ENCODE peak calls at places on chromosomes 11 and 22, in five cellular contexts. One of them, this sample, is unnamed.

GRCh38 chr11:18384157-18384641 is 10.2 kb upstream of the LDHA start:
- DNase-seq in stimulated activated CD4-positive, alpha-beta T cell treated with anti-CD3 and anti-CD28 coated beads, Interleukin-1b, Interleukin-23, amount 100 ng/mL, for 1 hour: no peak
- DNase-seq in activated gamma-delta T cell treated with anti-CD3 and anti-CD28 coated beads, Interleukin-2, amount 50 U/mL, for 16 hours: no peak
- DNase-seq in activated T-cell treated with anti-CD3 and anti-CD28 coated beads, Interleukin-2, amount 50 U/mL, for 72 hours: no peak
- DNase-seq in SHP77: no peak
- DNase-seq in this sample: peak

GRCh38 chr11:69524991-69525411 is 43.5 kb downstream of the LINC01488 start:
- DNase-seq in activated T-cell treated with anti-CD3 and anti-CD28 coated beads, Interleukin-2, amount 50 U/mL, for 72 hours: no peak
- DNase-seq in SHP77: no peak
- DNase-seq in stimulated activated CD4-positive, alpha-beta T cell treated with anti-CD3 and anti-CD28 coated beads, Interleukin-1b, Interleukin-23, amount 100 ng/mL, for 1 hour: no peak
- DNase-seq in activated gamma-delta T cell treated with anti-CD3 and anti-CD28 coated beads, Interleukin-2, amount 50 U/mL, for 16 hours: no peak
- DNase-seq in this sample: no peak

GRCh38 chr11:111450480-111451320 is 61.5 kb downstream of the BTG4 start:
- DNase-seq in SHP77: no peak
- DNase-seq in activated gamma-delta T cell treated with anti-CD3 and anti-CD28 coated beads, Interleukin-2, amount 50 U/mL, for 16 hours: no peak
- DNase-seq in stimulated activated CD4-positive, alpha-beta T cell treated with anti-CD3 and anti-CD28 coated beads, Interleukin-1b, Interleukin-23, amount 100 ng/mL, for 1 hour: no peak
- DNase-seq in activated T-cell treated with anti-CD3 and anti-CD28 coated beads, Interleukin-2, amount 50 U/mL, for 72 hours: no peak
- DNase-seq in this sample: no peak

GRCh38 chr11:29159552-29160465 is 857.0 kb downstream of the KCNA4 start:
- DNase-seq in SHP77: peak
- DNase-seq in stimulated activated CD4-positive, alpha-beta T cell treated with anti-CD3 and anti-CD28 coated beads, Interleukin-1b, Interleukin-23, amount 100 ng/mL, for 1 hour: no peak
- DNase-seq in activated T-cell treated with anti-CD3 and anti-CD28 coated beads, Interleukin-2, amount 50 U/mL, for 72 hours: peak
- DNase-seq in activated gamma-delta T cell treated with anti-CD3 and anti-CD28 coated beads, Interleukin-2, amount 50 U/mL, for 16 hours: no peak
- DNase-seq in this sample: peak

GRCh38 chr11:134905513-134905912 is 493.5 kb upstream of the B3GAT1 start:
- DNase-seq in activated gamma-delta T cell treated with anti-CD3 and anti-CD28 coated beads, Interleukin-2, amount 50 U/mL, for 16 hours: no peak
- DNase-seq in SHP77: no peak
- DNase-seq in stimulated activated CD4-positive, alpha-beta T cell treated with anti-CD3 and anti-CD28 coated beads, Interleukin-1b, Interleukin-23, amount 100 ng/mL, for 1 hour: no peak
- DNase-seq in activated T-cell treated with anti-CD3 and anti-CD28 coated beads, Interleukin-2, amount 50 U/mL, for 72 hours: no peak
- DNase-seq in this sample: no peak

GRCh38 chr11:118290923-118291322 is 13.6 kb upstream of the CD3E start:
- DNase-seq in stimulated activated CD4-positive, alpha-beta T cell treated with anti-CD3 and anti-CD28 coated beads, Interleukin-1b, Interleukin-23, amount 100 ng/mL, for 1 hour: no peak
- DNase-seq in activated gamma-delta T cell treated with anti-CD3 and anti-CD28 coated beads, Interleukin-2, amount 50 U/mL, for 16 hours: peak
- DNase-seq in activated T-cell treated with anti-CD3 and anti-CD28 coated beads, Interleukin-2, amount 50 U/mL, for 72 hours: peak
- DNase-seq in SHP77: no peak
- DNase-seq in this sample: peak

GRCh38 chr22:26592368-26593015 is 2.6 kb upstream of the TPST2 start:
- DNase-seq in SHP77: no peak
- DNase-seq in activated T-cell treated with anti-CD3 and anti-CD28 coated beads, Interleukin-2, amount 50 U/mL, for 72 hours: peak
- DNase-seq in stimulated activated CD4-positive, alpha-beta T cell treated with anti-CD3 and anti-CD28 coated beads, Interleukin-1b, Interleukin-23, amount 100 ng/mL, for 1 hour: no peak
- DNase-seq in activated gamma-delta T cell treated with anti-CD3 and anti-CD28 coated beads, Interleukin-2, amount 50 U/mL, for 16 hours: peak
- DNase-seq in this sample: no peak

GRCh38 chr22:38513063-38513462 is 7.0 kb upstream of the DDX17 start:
- DNase-seq in activated gamma-delta T cell treated with anti-CD3 and anti-CD28 coated beads, Interleukin-2, amount 50 U/mL, for 16 hours: peak
- DNase-seq in stimulated activated CD4-positive, alpha-beta T cell treated with anti-CD3 and anti-CD28 coated beads, Interleukin-1b, Interleukin-23, amount 100 ng/mL, for 1 hour: no peak
- DNase-seq in SHP77: peak
- DNase-seq in activated T-cell treated with anti-CD3 and anti-CD28 coated beads, Interleukin-2, amount 50 U/mL, for 72 hours: peak
- DNase-seq in this sample: peak

GRCh38 chr22:19745155-19746133 is 15.1 kb upstream of the TBX1 start:
- DNase-seq in SHP77: peak
- DNase-seq in stimulated activated CD4-positive, alpha-beta T cell treated with anti-CD3 and anti-CD28 coated beads, Interleukin-1b, Interleukin-23, amount 100 ng/mL, for 1 hour: no peak
- DNase-seq in activated T-cell treated with anti-CD3 and anti-CD28 coated beads, Interleukin-2, amount 50 U/mL, for 72 hours: no peak
- DNase-seq in activated gamma-delta T cell treated with anti-CD3 and anti-CD28 coated beads, Interleukin-2, amount 50 U/mL, for 16 hours: no peak
- DNase-seq in this sample: no peak

GRCh38 chr11:74070713-74071506 is 62.0 kb upstream of the UCP3 start:
- DNase-seq in SHP77: no peak
- DNase-seq in activated gamma-delta T cell treated with anti-CD3 and anti-CD28 coated beads, Interleukin-2, amount 50 U/mL, for 16 hours: no peak
- DNase-seq in stimulated activated CD4-positive, alpha-beta T cell treated with anti-CD3 and anti-CD28 coated beads, Interleukin-1b, Interleukin-23, amount 100 ng/mL, for 1 hour: no peak
- DNase-seq in activated T-cell treated with anti-CD3 and anti-CD28 coated beads, Interleukin-2, amount 50 U/mL, for 72 hours: no peak
- DNase-seq in this sample: no peak

GRCh38 chr22:40043086-40043485 is 48.3 kb downstream of the FAM83F start:
- DNase-seq in activated T-cell treated with anti-CD3 and anti-CD28 coated beads, Interleukin-2, amount 50 U/mL, for 72 hours: no peak
- DNase-seq in stimulated activated CD4-positive, alpha-beta T cell treated with anti-CD3 and anti-CD28 coated beads, Interleukin-1b, Interleukin-23, amount 100 ng/mL, for 1 hour: no peak
- DNase-seq in SHP77: no peak
- DNase-seq in activated gamma-delta T cell treated with anti-CD3 and anti-CD28 coated beads, Interleukin-2, amount 50 U/mL, for 16 hours: no peak
- DNase-seq in this sample: no peak

GRCh38 chr11:108286369-108286768 is 63.5 kb downstream of the ATM start:
- DNase-seq in activated gamma-delta T cell treated with anti-CD3 and anti-CD28 coated beads, Interleukin-2, amount 50 U/mL, for 16 hours: no peak
- DNase-seq in stimulated activated CD4-positive, alpha-beta T cell treated with anti-CD3 and anti-CD28 coated beads, Interleukin-1b, Interleukin-23, amount 100 ng/mL, for 1 hour: no peak
- DNase-seq in SHP77: no peak
- DNase-seq in activated T-cell treated with anti-CD3 and anti-CD28 coated beads, Interleukin-2, amount 50 U/mL, for 72 hours: no peak
- DNase-seq in this sample: no peak

GRCh38 chr11:57200937-57201336 is 19.2 kb downstream of the LRRC55 start:
- DNase-seq in SHP77: no peak
- DNase-seq in activated gamma-delta T cell treated with anti-CD3 and anti-CD28 coated beads, Interleukin-2, amount 50 U/mL, for 16 hours: no peak
- DNase-seq in activated T-cell treated with anti-CD3 and anti-CD28 coated beads, Interleukin-2, amount 50 U/mL, for 72 hours: no peak
- DNase-seq in stimulated activated CD4-positive, alpha-beta T cell treated with anti-CD3 and anti-CD28 coated beads, Interleukin-1b, Interleukin-23, amount 100 ng/mL, for 1 hour: no peak
- DNase-seq in this sample: no peak

GRCh38 chr22:32584650-32585049 is 110.0 kb downstream of the FBXO7 start:
- DNase-seq in activated gamma-delta T cell treated with anti-CD3 and anti-CD28 coated beads, Interleukin-2, amount 50 U/mL, for 16 hours: no peak
- DNase-seq in activated T-cell treated with anti-CD3 and anti-CD28 coated beads, Interleukin-2, amount 50 U/mL, for 72 hours: no peak
- DNase-seq in stimulated activated CD4-positive, alpha-beta T cell treated with anti-CD3 and anti-CD28 coated beads, Interleukin-1b, Interleukin-23, amount 100 ng/mL, for 1 hour: no peak
- DNase-seq in SHP77: no peak
- DNase-seq in this sample: no peak

GRCh38 chr11:111308140-111308539 is 9.8 kb downstream of the POU2AF3 start:
- DNase-seq in activated T-cell treated with anti-CD3 and anti-CD28 coated beads, Interleukin-2, amount 50 U/mL, for 72 hours: no peak
- DNase-seq in activated gamma-delta T cell treated with anti-CD3 and anti-CD28 coated beads, Interleukin-2, amount 50 U/mL, for 16 hours: no peak
- DNase-seq in stimulated activated CD4-positive, alpha-beta T cell treated with anti-CD3 and anti-CD28 coated beads, Interleukin-1b, Interleukin-23, amount 100 ng/mL, for 1 hour: no peak
- DNase-seq in SHP77: peak
- DNase-seq in this sample: no peak

GRCh38 chr11:28464252-28464867 is 356.2 kb downstream of the METTL15 start:
- DNase-seq in SHP77: no peak
- DNase-seq in activated T-cell treated with anti-CD3 and anti-CD28 coated beads, Interleukin-2, amount 50 U/mL, for 72 hours: no peak
- DNase-seq in stimulated activated CD4-positive, alpha-beta T cell treated with anti-CD3 and anti-CD28 coated beads, Interleukin-1b, Interleukin-23, amount 100 ng/mL, for 1 hour: no peak
- DNase-seq in activated gamma-delta T cell treated with anti-CD3 and anti-CD28 coated beads, Interleukin-2, amount 50 U/mL, for 16 hours: no peak
- DNase-seq in this sample: no peak

GRCh38 chr11:109423860-109424190 is 1.8 kb downstream of the C11orf87 start:
- DNase-seq in activated gamma-delta T cell treated with anti-CD3 and anti-CD28 coated beads, Interleukin-2, amount 50 U/mL, for 16 hours: no peak
- DNase-seq in activated T-cell treated with anti-CD3 and anti-CD28 coated beads, Interleukin-2, amount 50 U/mL, for 72 hours: no peak
- DNase-seq in SHP77: no peak
- DNase-seq in stimulated activated CD4-positive, alpha-beta T cell treated with anti-CD3 and anti-CD28 coated beads, Interleukin-1b, Interleukin-23, amount 100 ng/mL, for 1 hour: no peak
- DNase-seq in this sample: no peak

GRCh38 chr11:36164522-36165250 is 124.5 kb downstream of the COMMD9 start:
- DNase-seq in stimulated activated CD4-positive, alpha-beta T cell treated with anti-CD3 and anti-CD28 coated beads, Interleukin-1b, Interleukin-23, amount 100 ng/mL, for 1 hour: no peak
- DNase-seq in activated gamma-delta T cell treated with anti-CD3 and anti-CD28 coated beads, Interleukin-2, amount 50 U/mL, for 16 hours: no peak
- DNase-seq in SHP77: no peak
- DNase-seq in activated T-cell treated with anti-CD3 and anti-CD28 coated beads, Interleukin-2, amount 50 U/mL, for 72 hours: no peak
- DNase-seq in this sample: no peak

GRCh38 chr11:120183701-120184141 is 27.1 kb upstream of the OAF start:
- DNase-seq in activated T-cell treated with anti-CD3 and anti-CD28 coated beads, Interleukin-2, amount 50 U/mL, for 72 hours: no peak
- DNase-seq in stimulated activated CD4-positive, alpha-beta T cell treated with anti-CD3 and anti-CD28 coated beads, Interleukin-1b, Interleukin-23, amount 100 ng/mL, for 1 hour: no peak
- DNase-seq in SHP77: no peak
- DNase-seq in activated gamma-delta T cell treated with anti-CD3 and anti-CD28 coated beads, Interleukin-2, amount 50 U/mL, for 16 hours: no peak
- DNase-seq in this sample: no peak

GRCh38 chr11:19281041-19281440 is 40.3 kb upstream of the E2F8 start:
- DNase-seq in activated T-cell treated with anti-CD3 and anti-CD28 coated beads, Interleukin-2, amount 50 U/mL, for 72 hours: no peak
- DNase-seq in SHP77: no peak
- DNase-seq in activated gamma-delta T cell treated with anti-CD3 and anti-CD28 coated beads, Interleukin-2, amount 50 U/mL, for 16 hours: no peak
- DNase-seq in stimulated activated CD4-positive, alpha-beta T cell treated with anti-CD3 and anti-CD28 coated beads, Interleukin-1b, Interleukin-23, amount 100 ng/mL, for 1 hour: no peak
- DNase-seq in this sample: no peak

GRCh38 chr11:1573847-1574255 is 1.8 kb upstream of the DUSP8 start:
- DNase-seq in stimulated activated CD4-positive, alpha-beta T cell treated with anti-CD3 and anti-CD28 coated beads, Interleukin-1b, Interleukin-23, amount 100 ng/mL, for 1 hour: no peak
- DNase-seq in SHP77: no peak
- DNase-seq in activated gamma-delta T cell treated with anti-CD3 and anti-CD28 coated beads, Interleukin-2, amount 50 U/mL, for 16 hours: no peak
- DNase-seq in activated T-cell treated with anti-CD3 and anti-CD28 coated beads, Interleukin-2, amount 50 U/mL, for 72 hours: no peak
- DNase-seq in this sample: no peak

GRCh38 chr11:131889760-131890620 is 519.6 kb downstream of the NTM start:
- DNase-seq in activated gamma-delta T cell treated with anti-CD3 and anti-CD28 coated beads, Interleukin-2, amount 50 U/mL, for 16 hours: no peak
- DNase-seq in stimulated activated CD4-positive, alpha-beta T cell treated with anti-CD3 and anti-CD28 coated beads, Interleukin-1b, Interleukin-23, amount 100 ng/mL, for 1 hour: no peak
- DNase-seq in SHP77: no peak
- DNase-seq in activated T-cell treated with anti-CD3 and anti-CD28 coated beads, Interleukin-2, amount 50 U/mL, for 72 hours: no peak
- DNase-seq in this sample: peak

GRCh38 chr22:26168199-26168915 is 905 bp upstream of the SEZ6L start:
- DNase-seq in activated gamma-delta T cell treated with anti-CD3 and anti-CD28 coated beads, Interleukin-2, amount 50 U/mL, for 16 hours: no peak
- DNase-seq in SHP77: peak
- DNase-seq in stimulated activated CD4-positive, alpha-beta T cell treated with anti-CD3 and anti-CD28 coated beads, Interleukin-1b, Interleukin-23, amount 100 ng/mL, for 1 hour: no peak
- DNase-seq in activated T-cell treated with anti-CD3 and anti-CD28 coated beads, Interleukin-2, amount 50 U/mL, for 72 hours: no peak
- DNase-seq in this sample: no peak

GRCh38 chr11:99422581-99423434 is 402.1 kb downstream of the CNTN5 start:
- DNase-seq in stimulated activated CD4-positive, alpha-beta T cell treated with anti-CD3 and anti-CD28 coated beads, Interleukin-1b, Interleukin-23, amount 100 ng/mL, for 1 hour: no peak
- DNase-seq in activated gamma-delta T cell treated with anti-CD3 and anti-CD28 coated beads, Interleukin-2, amount 50 U/mL, for 16 hours: no peak
- DNase-seq in activated T-cell treated with anti-CD3 and anti-CD28 coated beads, Interleukin-2, amount 50 U/mL, for 72 hours: no peak
- DNase-seq in SHP77: no peak
- DNase-seq in this sample: no peak

GRCh38 chr22:20466659-20467379 is 28.8 kb downstream of the KLHL22 start:
- DNase-seq in activated T-cell treated with anti-CD3 and anti-CD28 coated beads, Interleukin-2, amount 50 U/mL, for 72 hours: no peak
- DNase-seq in SHP77: no peak
- DNase-seq in activated gamma-delta T cell treated with anti-CD3 and anti-CD28 coated beads, Interleukin-2, amount 50 U/mL, for 16 hours: no peak
- DNase-seq in stimulated activated CD4-positive, alpha-beta T cell treated with anti-CD3 and anti-CD28 coated beads, Interleukin-1b, Interleukin-23, amount 100 ng/mL, for 1 hour: no peak
- DNase-seq in this sample: no peak

GRCh38 chr11:6390718-6391547 is 659 bp downstream of the SMPD1 start:
- DNase-seq in activated gamma-delta T cell treated with anti-CD3 and anti-CD28 coated beads, Interleukin-2, amount 50 U/mL, for 16 hours: no peak
- DNase-seq in activated T-cell treated with anti-CD3 and anti-CD28 coated beads, Interleukin-2, amount 50 U/mL, for 72 hours: no peak
- DNase-seq in SHP77: no peak
- DNase-seq in stimulated activated CD4-positive, alpha-beta T cell treated with anti-CD3 and anti-CD28 coated beads, Interleukin-1b, Interleukin-23, amount 100 ng/mL, for 1 hour: no peak
- DNase-seq in this sample: no peak

GRCh38 chr22:43917523-43917922 is 6.1 kb upstream of the PNPLA3 start:
- DNase-seq in stimulated activated CD4-positive, alpha-beta T cell treated with anti-CD3 and anti-CD28 coated beads, Interleukin-1b, Interleukin-23, amount 100 ng/mL, for 1 hour: no peak
- DNase-seq in SHP77: no peak
- DNase-seq in activated T-cell treated with anti-CD3 and anti-CD28 coated beads, Interleukin-2, amount 50 U/mL, for 72 hours: no peak
- DNase-seq in activated gamma-delta T cell treated with anti-CD3 and anti-CD28 coated beads, Interleukin-2, amount 50 U/mL, for 16 hours: no peak
- DNase-seq in this sample: no peak

GRCh38 chr11:10878408-10879214 is 20.8 kb upstream of the ZBED5 start:
- DNase-seq in activated gamma-delta T cell treated with anti-CD3 and anti-CD28 coated beads, Interleukin-2, amount 50 U/mL, for 16 hours: no peak
- DNase-seq in activated T-cell treated with anti-CD3 and anti-CD28 coated beads, Interleukin-2, amount 50 U/mL, for 72 hours: peak
- DNase-seq in stimulated activated CD4-positive, alpha-beta T cell treated with anti-CD3 and anti-CD28 coated beads, Interleukin-1b, Interleukin-23, amount 100 ng/mL, for 1 hour: no peak
- DNase-seq in SHP77: no peak
- DNase-seq in this sample: peak

GRCh38 chr11:70526116-70527045 is 128.1 kb downstream of the CTTN start:
- DNase-seq in stimulated activated CD4-positive, alpha-beta T cell treated with anti-CD3 and anti-CD28 coated beads, Interleukin-1b, Interleukin-23, amount 100 ng/mL, for 1 hour: no peak
- DNase-seq in SHP77: peak
- DNase-seq in activated gamma-delta T cell treated with anti-CD3 and anti-CD28 coated beads, Interleukin-2, amount 50 U/mL, for 16 hours: no peak
- DNase-seq in activated T-cell treated with anti-CD3 and anti-CD28 coated beads, Interleukin-2, amount 50 U/mL, for 72 hours: no peak
- DNase-seq in this sample: no peak

GRCh38 chr11:130672911-130673310 is 224.5 kb downstream of the ADAMTS15 start:
- DNase-seq in activated gamma-delta T cell treated with anti-CD3 and anti-CD28 coated beads, Interleukin-2, amount 50 U/mL, for 16 hours: no peak
- DNase-seq in activated T-cell treated with anti-CD3 and anti-CD28 coated beads, Interleukin-2, amount 50 U/mL, for 72 hours: no peak
- DNase-seq in stimulated activated CD4-positive, alpha-beta T cell treated with anti-CD3 and anti-CD28 coated beads, Interleukin-1b, Interleukin-23, amount 100 ng/mL, for 1 hour: no peak
- DNase-seq in SHP77: peak
- DNase-seq in this sample: no peak

GRCh38 chr11:134516529-134516928 is 104.5 kb upstream of the B3GAT1 start:
- DNase-seq in activated T-cell treated with anti-CD3 and anti-CD28 coated beads, Interleukin-2, amount 50 U/mL, for 72 hours: no peak
- DNase-seq in stimulated activated CD4-positive, alpha-beta T cell treated with anti-CD3 and anti-CD28 coated beads, Interleukin-1b, Interleukin-23, amount 100 ng/mL, for 1 hour: no peak
- DNase-seq in SHP77: no peak
- DNase-seq in activated gamma-delta T cell treated with anti-CD3 and anti-CD28 coated beads, Interleukin-2, amount 50 U/mL, for 16 hours: no peak
- DNase-seq in this sample: no peak

GRCh38 chr11:33172996-33173395 is 11.7 kb upstream of the CSTF3 start:
- DNase-seq in activated T-cell treated with anti-CD3 and anti-CD28 coated beads, Interleukin-2, amount 50 U/mL, for 72 hours: no peak
- DNase-seq in stimulated activated CD4-positive, alpha-beta T cell treated with anti-CD3 and anti-CD28 coated beads, Interleukin-1b, Interleukin-23, amount 100 ng/mL, for 1 hour: no peak
- DNase-seq in activated gamma-delta T cell treated with anti-CD3 and anti-CD28 coated beads, Interleukin-2, amount 50 U/mL, for 16 hours: no peak
- DNase-seq in SHP77: no peak
- DNase-seq in this sample: peak

GRCh38 chr11:123406441-123407123 is 23.5 kb upstream of the GRAMD1B start:
- DNase-seq in activated gamma-delta T cell treated with anti-CD3 and anti-CD28 coated beads, Interleukin-2, amount 50 U/mL, for 16 hours: no peak
- DNase-seq in SHP77: no peak
- DNase-seq in activated T-cell treated with anti-CD3 and anti-CD28 coated beads, Interleukin-2, amount 50 U/mL, for 72 hours: no peak
- DNase-seq in stimulated activated CD4-positive, alpha-beta T cell treated with anti-CD3 and anti-CD28 coated beads, Interleukin-1b, Interleukin-23, amount 100 ng/mL, for 1 hour: no peak
- DNase-seq in this sample: no peak

GRCh38 chr11:117717485-117718314 is 79.3 kb downstream of the DSCAML1 start:
- DNase-seq in activated gamma-delta T cell treated with anti-CD3 and anti-CD28 coated beads, Interleukin-2, amount 50 U/mL, for 16 hours: no peak
- DNase-seq in activated T-cell treated with anti-CD3 and anti-CD28 coated beads, Interleukin-2, amount 50 U/mL, for 72 hours: no peak
- DNase-seq in stimulated activated CD4-positive, alpha-beta T cell treated with anti-CD3 and anti-CD28 coated beads, Interleukin-1b, Interleukin-23, amount 100 ng/mL, for 1 hour: no peak
- DNase-seq in SHP77: peak
- DNase-seq in this sample: peak